ENCODE peak calls at places on chromosomes 4 and X, in eight cellular contexts. L is GM12878, H is nephron progenitor cell, C is AG04450, Y is omental fat pad, B is type B pancreatic cell, S is choroid plexus epithelial cell, D is LNCaP clone FGC. O is an unnamed sample.

GRCh38 chr4:158810487-158811215 is 41.8 kb downstream of the FNIP2 start:
- DNase-seq in L (no peak), H (no peak), C (peak; percentile 82), Y (peak; percentile 38), B (no peak), S (peak; percentile 92), D (no peak), O (no peak)

GRCh38 chrX:100931218-100931924 is 2.7 kb upstream of the XKRX start:
- DNase-seq in L (no peak), H (no peak), C (no peak), Y (no peak), B (no peak), S (no peak), D (no peak), O (peak; percentile 35)

GRCh38 chrX:10110316-10110932 is 46.4 kb upstream of the CLCN4 start:
- DNase-seq in L (no peak), H (no peak), C (no peak), Y (no peak), B (no peak), S (no peak), D (no peak), O (no peak)

GRCh38 chr4:99180367-99181169 is 36.5 kb upstream of the ADH4 start:
- DNase-seq in L (no peak), H (no peak), C (peak; percentile 44), Y (no peak), B (no peak), S (peak; percentile 74), D (no peak), O (no peak)

GRCh38 chr4:73998040-73999011 is at the start of gene CXCL5:
- DNase-seq in L (no peak), H (peak; percentile 63), C (no peak), Y (no peak), B (no peak), S (peak; percentile 75), D (no peak), O (no peak)

GRCh38 chr4:8051644-8052043 is 107.0 kb downstream of the ABLIM2 start:
- DNase-seq in L (no peak), H (no peak), C (no peak), Y (no peak), B (no peak), S (no peak), D (no peak), O (no peak)

GRCh38 chr4:99855677-99856076 is 38.5 kb downstream of the LAMTOR3 start:
- DNase-seq in L (peak; percentile 53), H (no peak), C (no peak), Y (no peak), B (no peak), S (no peak), D (no peak), O (peak; percentile 29)

GRCh38 chrX:15838017-15838416 is 16.6 kb downstream of the AP1S2 start:
- DNase-seq in L (no peak), H (peak; percentile 3), C (no peak), Y (no peak), B (no peak), S (no peak), D (no peak), O (no peak)

DNA sequence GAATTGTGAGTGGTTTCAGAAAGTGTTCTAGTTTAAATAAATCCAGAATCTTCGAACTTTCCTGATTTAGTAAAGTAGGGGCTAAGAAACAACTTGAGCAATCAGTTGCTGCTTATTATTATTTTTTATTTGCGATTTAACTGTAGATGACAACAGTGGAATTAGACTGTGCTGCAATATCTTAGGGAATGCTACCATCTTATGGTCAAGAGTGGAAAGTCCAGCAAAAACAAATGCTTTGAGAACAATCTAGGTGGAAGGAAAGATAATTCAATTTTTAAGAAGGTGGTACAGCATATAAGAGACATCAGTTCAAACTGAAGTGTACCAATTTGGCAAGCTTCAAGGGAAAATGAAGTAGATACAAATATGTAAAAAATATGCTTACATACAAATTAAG is 73.3 kb downstream of the CYLC1 start:
- DNase-seq in L (no peak), H (no peak), C (no peak), Y (no peak), B (no peak), S (no peak), D (no peak), O (no peak)
- TF ChIP-seq CTCF in L (no peak), H (no peak), C (no peak), Y (no peak), B (peak; percentile 50), S (no peak), D (peak; percentile 55), O (no peak)

GRCh38 chrX:140661657-140662056 is 47.9 kb upstream of the LINC00632 start:
- DNase-seq in L (no peak), H (no peak), C (no peak), Y (no peak), B (no peak), S (peak; percentile 11), D (no peak), O (no peak)

GRCh38 chrX:140664939-140665338 is 44.6 kb upstream of the LINC00632 start:
- DNase-seq in L (no peak), H (no peak), C (no peak), Y (no peak), B (no peak), S (peak; percentile 36), D (no peak), O (peak; percentile 6)
- TF ChIP-seq CTCF in L (peak; percentile 14), H (peak; percentile 54), C (peak; percentile 22), Y (no peak), B (peak; percentile 80), S (peak; percentile 27), D (peak; percentile 50), O (no peak)

DNA sequence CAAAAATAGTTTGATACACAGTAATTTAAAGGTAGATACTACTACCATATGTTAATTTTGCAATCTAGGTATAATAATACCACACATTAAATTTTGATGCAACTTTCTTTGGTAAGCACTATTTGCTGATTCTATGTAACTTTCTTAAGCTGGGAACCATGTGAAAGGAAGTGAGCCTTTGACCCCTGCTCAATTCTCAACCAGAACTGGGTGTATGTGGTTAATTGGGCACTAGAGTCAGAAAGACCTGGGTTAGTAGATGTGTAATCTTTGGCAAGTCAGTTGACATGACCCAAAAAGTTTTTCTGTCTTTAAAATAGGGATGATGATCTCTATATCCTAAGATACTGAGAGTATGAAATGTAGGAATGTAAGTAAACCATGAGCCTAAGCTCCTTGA is 22.4 kb downstream of the TLR2 start:
- DNase-seq in L (no peak), H (no peak), C (no peak), Y (no peak), B (no peak), S (no peak), D (no peak), O (no peak)
- TF ChIP-seq CTCF in L (no peak), H (no peak), C (no peak), Y (no peak), B (no peak), S (no peak), D (no peak), O (no peak)

GRCh38 chr4:78267790-78268189 is 210.7 kb downstream of the FRAS1 start:
- DNase-seq in L (no peak), H (no peak), C (no peak), Y (no peak), B (no peak), S (no peak), D (no peak), O (no peak)
- TF ChIP-seq CTCF in L (no peak), H (no peak), C (no peak), Y (no peak), B (no peak), S (no peak), D (no peak), O (no peak)

GRCh38 chrX:120308558-120308957 is 2.7 kb downstream of the TMEM255A start:
- DNase-seq in L (no peak), H (peak; percentile 56), C (no peak), Y (no peak), B (no peak), S (no peak), D (no peak), O (no peak)

GRCh38 chrX:120311632-120312000 is 355 bp upstream of the TMEM255A start:
- DNase-seq in L (no peak), H (no peak), C (no peak), Y (no peak), B (no peak), S (no peak), D (no peak), O (no peak)

GRCh38 chrX:120309873-120310730 is 1.2 kb downstream of the TMEM255A start:
- DNase-seq in L (no peak), H (peak; percentile 27), C (no peak), Y (no peak), B (no peak), S (peak; percentile 40), D (no peak), O (no peak)

GRCh38 chrX:120310861-120311631 is at the start of gene TMEM255A:
- DNase-seq in L (no peak), H (peak; percentile 28), C (no peak), Y (no peak), B (peak; percentile 66), S (no peak), D (no peak), O (no peak)

GRCh38 chrX:120308959-120309872 is 2.0 kb downstream of the TMEM255A start:
- DNase-seq in L (peak; percentile 47), H (peak; percentile 56), C (peak; percentile 0), Y (peak; percentile 29), B (peak; percentile 70), S (peak; percentile 80), D (peak; percentile 22), O (peak; percentile 60)
- TF ChIP-seq CTCF in L (peak; percentile 72), H (peak; percentile 29), C (peak; percentile 23), Y (no peak), B (peak; percentile 61), S (peak; percentile 61), D (peak; percentile 43), O (peak; percentile 64)

DNA sequence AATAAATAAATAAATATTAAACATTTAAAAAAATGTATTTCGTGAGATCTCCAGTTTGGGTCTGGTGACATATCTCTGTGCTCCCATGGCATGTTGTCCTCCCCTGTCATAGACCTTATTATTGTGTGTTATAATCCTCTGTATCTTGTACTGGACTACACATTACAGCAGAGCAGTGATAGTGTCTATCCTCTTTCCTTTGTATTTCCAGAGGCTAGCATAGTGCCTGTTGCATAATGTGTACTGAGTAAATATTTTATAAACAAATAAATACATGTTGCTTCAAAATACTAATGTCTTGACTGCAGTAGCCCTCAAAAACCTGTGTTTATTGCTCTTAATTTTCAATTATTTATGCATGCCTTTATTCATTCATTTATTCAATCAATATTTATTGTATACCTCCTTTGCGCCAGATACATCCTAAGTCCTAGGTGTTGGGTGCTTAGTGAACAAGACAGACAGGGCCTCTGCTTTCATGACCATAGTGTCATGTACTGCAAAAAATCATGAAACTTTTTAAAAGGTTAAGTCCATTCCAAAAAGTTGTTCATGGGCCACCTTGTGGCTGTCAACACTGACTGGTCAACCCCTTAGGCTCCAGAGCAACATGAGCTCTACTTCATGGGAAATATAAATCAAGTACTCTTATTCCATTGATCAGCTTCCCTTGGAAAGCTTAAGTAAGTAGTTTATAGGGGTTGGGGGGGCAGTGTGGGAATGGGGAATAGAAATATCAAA is 303.9 kb downstream of the IQCM start:
- DNase-seq in L (no peak), H (no peak), C (no peak), Y (no peak), B (no peak), S (no peak), D (no peak), O (no peak)
- TF ChIP-seq CTCF in L (no peak), H (no peak), C (no peak), Y (no peak), B (no peak), S (no peak), D (no peak), O (no peak)